ENCODE peak calls at places on chromosomes 7 and 10, in seven cellular contexts. Z, A, Q, C, E, K and Y are unnamed samples.

GRCh38 chr10:49610015-49610734 is at the start of gene SLC18A3:
- DNase-seq in Z (no peak), K (peak), E (no peak), A (peak), Q (no peak), C (no peak), Y (no peak)

GRCh38 chr7:146176790-146177189 is 60.2 kb downstream of the CNTNAP2 start:
- DNase-seq in E (no peak), K (no peak), A (no peak), Z (no peak), C (no peak), Q (no peak), Y (no peak)

GRCh38 chr7:136911362-136911761 is 42.9 kb downstream of the CHRM2 start:
- DNase-seq in Z (peak), K (no peak), C (peak), A (no peak), E (no peak), Q (no peak), Y (no peak)

GRCh38 chr7:76342222-76342621 is 16.6 kb downstream of the YWHAG start:
- DNase-seq in A (no peak), E (no peak), C (no peak), Q (no peak), Z (no peak), K (no peak), Y (no peak)

GRCh38 chr10:5433182-5433581 is 20.8 kb downstream of the NET1 start:
- DNase-seq in K (no peak), E (no peak), A (no peak), C (no peak), Z (no peak), Q (no peak), Y (no peak)

GRCh38 chr7:1124816-1125602 is 35.0 kb downstream of the ZFAND2A start:
- DNase-seq in Q (no peak), Z (no peak), A (peak), K (peak), E (no peak), C (no peak), Y (no peak)

GRCh38 chr10:89706011-89706410 is 4.6 kb downstream of the KIF20B start:
- DNase-seq in E (no peak), A (no peak), Q (no peak), K (no peak), C (peak), Z (no peak), Y (no peak)

GRCh38 chr7:134755422-134756022 is 23.9 kb upstream of the CALD1 start:
- DNase-seq in E (no peak), Z (no peak), K (no peak), C (no peak), A (no peak), Q (no peak), Y (no peak)

GRCh38 chr10:89668391-89669180 is 23.5 kb upstream of the PANK1 start:
- DNase-seq in Z (no peak), A (no peak), K (no peak), E (no peak), C (no peak), Q (no peak), Y (no peak)

GRCh38 chr7:81710751-81711150 is 59.1 kb downstream of the HGF start:
- DNase-seq in A (no peak), C (no peak), Q (no peak), K (no peak), E (no peak), Z (no peak), Y (no peak)

GRCh38 chr10:43070121-43071085 is 6.5 kb upstream of the RET start:
- DNase-seq in Q (no peak), C (no peak), E (no peak), A (peak), K (peak), Z (no peak), Y (no peak)

GRCh38 chr7:88758355-88759215 is 915 bp upstream of the ZNF804B start:
- DNase-seq in A (no peak), Q (no peak), C (no peak), K (no peak), E (no peak), Z (no peak), Y (no peak)

GRCh38 chr7:55020481-55020871 is 1.7 kb downstream of the EGFR start:
- DNase-seq in E (no peak), K (peak), Q (no peak), A (no peak), Z (no peak), C (peak), Y (no peak)

GRCh38 chr7:149883452-149883861 is 9.7 kb downstream of the ATP6V0E2 start:
- DNase-seq in A (no peak), Z (no peak), K (peak), E (no peak), C (peak), Q (peak), Y (no peak)

GRCh38 chr7:96720843-96721242 is 11.2 kb upstream of the SEM1 start:
- DNase-seq in Z (no peak), K (no peak), E (no peak), C (no peak), A (no peak), Q (no peak), Y (no peak)

GRCh38 chr7:1700086-1700485 is 30.0 kb downstream of the ELFN1 start:
- DNase-seq in Z (no peak), A (no peak), Q (no peak), K (no peak), E (no peak), C (no peak), Y (no peak)

GRCh38 chr7:131123991-131124629 is 203.6 kb upstream of the MKLN1 start:
- DNase-seq in A (no peak), C (no peak), Q (no peak), K (no peak), Z (no peak), E (no peak), Y (no peak)

GRCh38 chr10:57482259-57482658 is 785.4 kb downstream of the IPMK start:
- DNase-seq in A (no peak), Z (no peak), C (no peak), K (no peak), E (no peak), Q (no peak), Y (no peak)

DNA sequence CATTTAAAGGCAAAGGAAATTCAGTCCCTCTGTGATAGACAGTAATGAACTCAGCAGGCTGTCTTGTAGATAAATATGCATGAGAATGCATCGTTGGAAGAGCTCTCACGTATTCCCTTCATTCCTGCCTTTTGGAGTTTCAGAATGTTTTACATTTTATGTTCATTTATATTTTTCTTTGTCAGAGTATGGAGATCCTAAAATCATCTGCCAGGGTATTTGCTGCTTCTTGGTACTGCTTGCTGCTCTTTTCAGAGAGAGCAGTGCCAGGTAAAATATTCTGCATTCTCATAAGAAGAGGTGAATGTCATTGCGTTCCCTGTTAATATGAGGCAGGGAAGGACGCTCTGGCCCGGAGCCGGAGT is 290.2 kb downstream of the CCDC3 start:
- DNase-seq in Z (no peak), A (no peak), C (no peak), E (no peak), K (no peak), Q (no peak), Y (no peak)
- H3K27ac ChIP-seq in Z (peak), A (no peak), C (no peak), E (no peak), K (no peak), Q (no peak), Y (no peak)

GRCh38 chr10:72087392-72087968 is 871 bp downstream of the SPOCK2 start:
- DNase-seq in Q (peak), E (no peak), C (no peak), K (peak), A (peak), Z (no peak), Y (no peak)

GRCh38 chr10:72086466-72087391 is 1.6 kb downstream of the SPOCK2 start:
- DNase-seq in Z (no peak), Q (peak), C (peak), A (peak), K (peak), E (peak), Y (no peak)

GRCh38 chr10:72084094-72084459 is 4.3 kb downstream of the SPOCK2 start:
- DNase-seq in E (peak), Q (peak), Z (no peak), C (no peak), A (peak), K (peak), Y (no peak)

GRCh38 chr10:72085166-72085565 is 3.2 kb downstream of the SPOCK2 start:
- DNase-seq in A (no peak), C (no peak), Z (no peak), E (no peak), Q (no peak), K (peak), Y (no peak)

DNA sequence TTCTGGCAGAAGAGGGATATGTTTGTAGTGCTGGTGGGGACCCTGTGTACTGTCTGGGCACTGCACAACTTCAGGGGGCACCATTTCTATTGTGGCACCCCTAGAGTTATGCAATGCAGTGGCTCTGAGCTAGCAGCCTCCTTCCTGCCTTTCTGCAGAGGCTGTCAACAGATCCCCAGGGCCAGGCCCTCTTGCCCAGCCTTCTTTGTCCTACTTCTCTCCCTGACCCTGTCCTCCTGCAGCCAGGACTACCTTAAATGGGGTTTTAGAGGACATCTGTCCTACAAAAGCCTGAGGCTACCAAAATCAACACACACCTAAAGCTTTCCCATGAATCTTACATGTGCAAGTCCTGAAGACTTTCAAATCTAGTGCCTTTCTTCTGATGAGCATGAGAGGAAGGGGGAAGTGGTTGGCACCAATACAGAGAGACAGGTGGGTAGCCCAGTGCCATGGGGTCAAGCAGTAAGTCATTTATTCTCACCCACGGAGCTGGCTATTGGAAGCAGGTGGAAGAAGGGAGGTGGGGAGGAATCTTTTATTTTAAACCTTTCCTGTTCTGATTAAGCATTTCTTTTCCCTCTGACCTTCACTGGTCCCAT is 2.4 kb downstream of the SPOCK2 start:
- DNase-seq in Q (no peak), C (no peak), Z (no peak), A (no peak), E (no peak), K (no peak), Y (no peak)
- H3K27ac ChIP-seq in Q (peak), C (no peak), Z (no peak), A (peak), E (peak), K (no peak), Y (no peak)

DNA sequence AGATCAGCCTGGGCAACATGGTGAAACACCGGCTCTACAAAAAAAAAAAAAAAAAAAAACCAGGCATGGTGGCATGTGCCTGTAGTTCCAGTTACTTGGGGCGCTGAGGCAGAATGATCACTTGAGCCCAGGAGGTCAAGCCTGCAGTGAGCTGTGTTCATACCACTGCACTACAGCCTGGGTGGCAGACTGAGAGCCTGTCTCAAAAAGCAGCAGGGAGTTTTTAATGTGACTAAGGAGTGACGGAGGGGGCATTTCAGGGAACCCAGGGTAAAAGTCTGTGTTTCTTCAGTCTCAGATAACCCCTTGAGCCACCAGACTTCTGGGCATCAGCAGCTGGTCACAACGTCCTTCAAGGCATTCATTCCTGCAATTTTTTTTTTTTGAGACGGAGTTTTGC is 2.2 kb upstream of the C10orf95 start:
- DNase-seq in C (no peak), K (no peak), A (no peak), Z (no peak), Q (no peak), E (no peak), Y (no peak)
- H3K27ac ChIP-seq in C (no peak), K (peak), A (peak), Z (no peak), Q (peak), E (no peak), Y (peak)

GRCh38 chr10:110750931-110751330 is 106.8 kb downstream of the RBM20 start:
- DNase-seq in C (no peak), Z (no peak), Q (peak), K (no peak), A (no peak), E (no peak), Y (no peak)
- H3K27ac ChIP-seq in C (no peak), Z (no peak), Q (no peak), K (no peak), A (no peak), E (peak), Y (no peak)

DNA sequence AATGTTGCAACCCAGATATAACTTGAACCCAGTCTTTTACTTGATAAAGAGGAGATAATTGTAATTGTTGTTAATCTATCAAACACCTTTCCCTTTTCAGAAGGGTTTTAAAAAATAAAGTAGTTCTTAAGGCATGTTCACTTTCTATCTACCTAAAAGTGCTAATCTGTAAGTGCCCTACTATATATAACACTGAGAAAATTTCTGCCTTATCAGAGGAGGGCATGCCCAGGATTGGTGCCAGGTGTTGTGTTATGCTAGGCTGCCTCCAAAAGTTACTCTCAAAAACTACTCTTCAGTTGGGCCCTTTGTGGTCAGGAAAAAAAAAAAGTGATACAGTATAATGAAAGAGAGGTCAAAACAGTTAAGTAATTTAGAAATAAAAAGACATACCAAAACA is 36.3 kb downstream of the SMNDC1 start:
- DNase-seq in E (no peak), Z (no peak), C (no peak), Q (no peak), A (no peak), K (no peak), Y (no peak)
- H3K27ac ChIP-seq in E (no peak), Z (no peak), C (no peak), Q (no peak), A (no peak), K (peak), Y (no peak)

DNA sequence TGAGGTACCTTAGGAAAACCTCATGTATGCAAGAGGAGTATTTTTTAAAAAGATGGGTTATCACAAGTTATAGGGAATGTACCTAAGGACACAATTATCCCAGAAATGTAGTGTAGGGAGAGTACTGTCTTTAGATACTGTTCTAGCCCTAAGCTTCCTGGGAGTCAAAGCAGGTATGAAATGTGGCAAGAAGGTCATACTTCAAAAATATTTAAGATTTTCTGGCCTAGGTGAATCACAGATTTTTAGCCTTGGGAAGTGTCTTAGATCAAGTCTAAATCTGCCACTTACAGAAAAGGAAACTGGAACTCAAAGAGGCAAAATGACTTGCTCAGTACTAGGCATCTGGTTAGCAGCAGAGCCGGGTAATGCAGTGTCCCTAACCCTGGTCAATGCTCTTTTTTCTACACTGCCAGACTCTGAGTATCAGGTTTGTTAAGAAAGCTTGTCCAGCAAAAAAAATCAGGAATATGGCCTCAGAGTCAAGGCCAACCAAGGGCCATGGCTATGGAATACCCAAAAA is 13.9 kb downstream of the PIK3AP1 start:
- DNase-seq in C (no peak), Z (no peak), E (no peak), K (no peak), Q (no peak), A (no peak), Y (no peak)
- H3K27ac ChIP-seq in C (no peak), Z (no peak), E (no peak), K (no peak), Q (no peak), A (peak), Y (no peak)

GRCh38 chr10:72008096-72008933 is 44.1 kb downstream of the CHST3 start:
- DNase-seq in Z (no peak), E (no peak), Q (no peak), K (no peak), A (no peak), C (no peak), Y (no peak)
- H3K27ac ChIP-seq in Z (no peak), E (no peak), Q (no peak), K (peak), A (peak), C (peak), Y (peak)

DNA sequence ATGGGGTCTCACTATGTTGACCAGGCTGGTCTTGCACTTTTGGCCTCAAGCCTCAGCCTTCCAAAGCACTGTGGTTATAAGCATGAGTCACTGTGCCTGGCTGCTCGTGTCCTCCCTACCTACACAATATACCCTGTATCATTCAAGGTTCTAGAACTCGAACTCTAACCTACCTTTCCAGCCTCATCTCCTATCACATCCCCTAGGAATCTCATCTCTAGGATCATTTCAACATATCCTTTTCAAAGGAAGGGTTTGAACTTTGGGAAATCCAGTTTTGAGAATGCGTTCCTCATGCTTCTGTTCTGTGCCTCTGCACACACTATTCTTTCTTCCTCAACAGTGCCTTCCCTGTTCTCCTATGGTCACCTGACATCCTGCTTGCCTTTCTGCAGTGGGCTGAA is 87.8 kb upstream of the RHEB start:
- DNase-seq in C (peak), E (no peak), K (no peak), A (no peak), Z (no peak), Q (no peak), Y (no peak)
- H3K27ac ChIP-seq in C (no peak), E (no peak), K (no peak), A (no peak), Z (peak), Q (no peak), Y (no peak)

DNA sequence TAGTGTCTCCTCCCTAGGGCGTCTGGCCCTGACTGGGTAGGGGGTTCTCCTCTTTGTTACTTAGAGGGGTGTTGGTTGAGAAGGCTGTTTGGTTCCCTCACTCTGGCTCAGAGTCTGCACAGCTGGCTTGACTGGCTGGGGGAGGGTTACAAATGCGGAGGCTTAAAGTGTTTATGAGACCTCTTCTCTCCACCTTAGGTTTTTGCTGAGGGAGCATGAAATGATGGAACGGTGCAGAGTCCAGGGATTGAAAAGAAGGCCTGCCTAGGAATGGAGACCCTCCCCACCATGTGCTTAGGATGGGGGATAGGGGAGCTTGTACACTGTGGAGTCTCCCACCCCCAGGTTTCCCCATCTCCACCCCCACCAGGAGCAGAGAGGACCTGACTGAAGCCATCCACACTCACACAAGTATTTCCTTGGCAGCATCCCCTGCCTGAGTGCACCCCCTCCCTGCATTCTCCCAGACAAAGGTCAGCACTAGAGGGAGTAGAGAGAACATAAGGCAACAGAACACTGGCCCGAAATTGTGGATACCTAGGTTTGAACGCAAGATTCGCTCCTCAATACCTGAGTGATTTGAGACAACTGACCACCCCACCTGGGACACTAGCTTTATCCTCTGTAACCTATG is 1.7 kb upstream of the LDB1 start:
- DNase-seq in E (no peak), A (no peak), K (no peak), Z (no peak), C (peak), Q (no peak), Y (no peak)
- H3K27ac ChIP-seq in E (peak), A (peak), K (peak), Z (peak), C (peak), Q (peak), Y (peak)

DNA sequence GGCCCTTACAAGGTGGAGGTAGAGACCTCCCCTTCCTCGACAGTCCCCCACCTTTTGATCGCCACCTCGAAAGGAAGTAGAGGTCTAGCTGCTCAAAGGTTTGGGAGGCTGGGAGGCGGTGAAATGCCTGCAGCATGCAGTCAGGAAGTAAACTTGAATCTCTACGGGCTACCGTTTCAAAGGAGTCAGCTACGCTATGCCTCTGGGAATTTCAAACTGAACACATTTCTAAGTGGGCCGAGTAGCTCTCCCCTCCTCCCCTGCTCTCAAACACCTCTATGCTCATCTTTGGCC is 68.0 kb downstream of the CXCL12 start:
- DNase-seq in Z (no peak), Q (no peak), E (no peak), C (no peak), K (no peak), A (no peak), Y (no peak)
- H3K27ac ChIP-seq in Z (no peak), Q (no peak), E (no peak), C (no peak), K (no peak), A (no peak), Y (no peak)